ENCODE peak calls at places on chromosomes 1 and 21, in nine cellular contexts. C is NCI-H2171; O is mesenchymal stem cell; G is neural crest cell; R is GM20000; J is aorta; W is activated T-helper 1 cell treated with anti-CD3 and anti-CD28 coated beads, Interleukin-12 subunit alpha, Interleukin-12 subunit beta, Interleukin-2, Interleukin-4 antibody, amounts not matched to agents 30 ng/mL and 10 ng/mL and 1 ng/mL, durations not matched to agents 14 hours and 24 hours and 36 hours; L is kidney glomerular epithelial cell; Q is activated naive CD4-positive, alpha-beta T cell. M is an unnamed sample.

GRCh38 chr1:111281411-111281810 is 9.2 kb upstream of the CHIA start:
- DNase-seq in C (no peak), O (no peak), G (no peak), R (no peak), J (no peak), W (no peak), L (no peak), Q (no peak), M (peak; percentile 25)

GRCh38 chr1:181630838-181631237 is 147.5 kb downstream of the CACNA1E start:
- DNase-seq in C (no peak), O (no peak), G (no peak), R (no peak), J (no peak), W (no peak), L (no peak), Q (no peak), M (no peak)

GRCh38 chr1:207027221-207027777 is 5.3 kb downstream of the C1orf116 start:
- DNase-seq in C (no peak), O (no peak), G (no peak), R (no peak), J (no peak), W (no peak), L (peak; percentile 81), Q (no peak), M (peak; percentile 97)

GRCh38 chr21:25025596-25025995 is 581.7 kb downstream of the MRPL39 start:
- DNase-seq in C (no peak), O (no peak), G (no peak), R (no peak), J (no peak), W (no peak), L (no peak), Q (no peak), M (no peak)

GRCh38 chr21:42255038-42255601 is 36.2 kb downstream of the ABCG1 start:
- DNase-seq in C (no peak), O (no peak), G (no peak), R (no peak), J (no peak), W (no peak), L (no peak), Q (no peak), M (no peak)

GRCh38 chr1:75725861-75726361 is 1.4 kb downstream of the ACADM start:
- DNase-seq in C (no peak), O (no peak), G (no peak), R (no peak), J (no peak), W (no peak), L (no peak), Q (no peak), M (no peak)

GRCh38 chr1:61426254-61426653 is 298.7 kb downstream of the TM2D1 start:
- DNase-seq in C (no peak), O (no peak), G (no peak), R (no peak), J (no peak), W (no peak), L (no peak), Q (no peak), M (no peak)

GRCh38 chr1:93033785-93034184 is 45.3 kb upstream of the MTF2 start:
- DNase-seq in C (no peak), O (peak; percentile 47), G (no peak), R (peak; percentile 52), J (no peak), W (no peak), L (no peak), Q (no peak), M (no peak)

GRCh38 chr1:229258031-229258850 is 12.7 kb upstream of the RAB4A start:
- DNase-seq in C (peak; percentile 53), O (peak; percentile 71), G (peak; percentile 68), R (peak; percentile 54), J (no peak), W (peak; percentile 23), L (peak; percentile 73), Q (peak; percentile 14), M (peak; percentile 60)

GRCh38 chr1:25676488-25676887 is 59.9 kb downstream of the MAN1C1 start:
- DNase-seq in C (peak; percentile 61), O (peak; percentile 44), G (no peak), R (no peak), J (peak; percentile 47), W (no peak), L (peak; percentile 18), Q (no peak), M (no peak)

GRCh38 chr1:147171399-147172167 is 687 bp downstream of the PRKAB2 start:
- DNase-seq in C (no peak), O (peak; percentile 31), G (no peak), R (peak; percentile 22), J (no peak), W (no peak), L (peak; percentile 29), Q (peak; percentile 42), M (peak; percentile 18)

GRCh38 chr1:183544598-183545297 is 45.5 kb downstream of the NCF2 start:
- DNase-seq in C (peak; percentile 96), O (no peak), G (no peak), R (no peak), J (no peak), W (no peak), L (peak; percentile 89), Q (no peak), M (no peak)

GRCh38 chr1:93304716-93305138 is 41.0 kb upstream of the DR1 start:
- DNase-seq in C (no peak), O (peak; percentile 84), G (peak; percentile 31), R (peak; percentile 59), J (no peak), W (peak; percentile 25), L (peak; percentile 20), Q (peak; percentile 1), M (peak; percentile 68)

GRCh38 chr1:17668638-17669175 is 86.4 kb upstream of the ACTL8 start:
- DNase-seq in C (no peak), O (no peak), G (no peak), R (no peak), J (no peak), W (no peak), L (no peak), Q (no peak), M (no peak)

GRCh38 chr1:25773441-25774125 is 26.4 kb upstream of the SELENON start:
- DNase-seq in C (no peak), O (peak; percentile 35), G (no peak), R (no peak), J (no peak), W (no peak), L (peak; percentile 57), Q (no peak), M (peak; percentile 20)

GRCh38 chr1:203142684-203143408 is 15.3 kb downstream of the ADORA1 start:
- DNase-seq in C (peak; percentile 87), O (no peak), G (no peak), R (no peak), J (peak; percentile 45), W (no peak), L (no peak), Q (no peak), M (no peak)

GRCh38 chr1:38489844-38490270 is 369.7 kb downstream of the RRAGC start:
- DNase-seq in C (no peak), O (no peak), G (peak; percentile 74), R (peak; percentile 64), J (no peak), W (no peak), L (no peak), Q (no peak), M (peak; percentile 20)

M was measured in bronchial epithelial cell.